ENCODE peak calls at places on chromosome X, in nine cellular contexts. E is endothelial cell of umbilical vein, G is tibial artery, U is spleen, Q is cardiac muscle cell, Y is upper lobe of right lung, I is PC-3, J is OCI-LY7, M is left ventricle myocardium inferior. P is an unnamed sample.

GRCh38 chrX:37652053-37652452 is 33.5 kb upstream of the XK start:
- DNase-seq in G (no peak), J (no peak), Y (no peak), U (no peak), Q (no peak), I (peak; percentile 56), M (no peak), E (no peak), P (peak; percentile 47)

GRCh38 chrX:1165535-1166196 is 46.8 kb downstream of the CRLF2 start:
- DNase-seq in Y (no peak), G (peak; percentile 50), Q (peak; percentile 9), M (no peak), U (peak; percentile 61), I (no peak), E (no peak), J (peak; percentile 34), P (no peak)

GRCh38 chrX:97074400-97074799 is 190.7 kb downstream of the RPA4 start:
- DNase-seq in J (no peak), I (peak; percentile 2), G (no peak), Q (no peak), M (no peak), Y (no peak), U (no peak), E (no peak), P (no peak)

GRCh38 chrX:73647632-73648322 is 84.8 kb downstream of the CHIC1 start:
- DNase-seq in Q (no peak), U (no peak), M (no peak), Y (no peak), G (no peak), J (no peak), E (no peak), I (no peak), P (no peak)

GRCh38 chrX:143781103-143781502 is 60.6 kb upstream of the SPANXN2 start:
- DNase-seq in Y (no peak), M (no peak), E (no peak), J (no peak), I (peak; percentile 64), G (no peak), U (no peak), Q (peak; percentile 14), P (no peak)

GRCh38 chrX:118773782-118774181 is 46.4 kb downstream of the IL13RA1 start:
- DNase-seq in U (no peak), G (no peak), J (no peak), Q (no peak), I (peak; percentile 92), Y (no peak), M (no peak), E (no peak), P (no peak)

GRCh38 chrX:63739885-63740284 is 45.1 kb downstream of the ARHGEF9 start:
- DNase-seq in U (no peak), Q (no peak), M (no peak), I (no peak), Y (no peak), J (no peak), G (no peak), E (no peak), P (peak; percentile 38)

GRCh38 chrX:92247076-92247475 is 467.9 kb downstream of the PCDH11X start:
- DNase-seq in U (no peak), Q (peak; percentile 2), G (no peak), E (no peak), J (no peak), Y (no peak), I (peak; percentile 62), M (no peak), P (no peak)

GRCh38 chrX:75746891-75747639 is 38.0 kb downstream of the MAGEE2 start:
- DNase-seq in I (peak; percentile 22), Q (peak; percentile 24), J (peak; percentile 66), M (peak; percentile 42), E (no peak), Y (peak; percentile 67), G (no peak), U (peak; percentile 85), P (peak; percentile 52)

GRCh38 chrX:150694738-150695410 is 1.7 kb downstream of the MTMR1 start:
- DNase-seq in Q (no peak), U (no peak), I (no peak), Y (no peak), J (peak; percentile 53), E (no peak), G (no peak), M (no peak), P (no peak)

GRCh38 chrX:9885150-9885549 is 82.0 kb upstream of the CLDN34 start:
- DNase-seq in U (peak; percentile 89), Y (peak; percentile 80), I (peak; percentile 74), E (peak; percentile 85), J (peak; percentile 44), Q (peak; percentile 77), G (no peak), M (peak; percentile 44), P (peak; percentile 75)

GRCh38 chrX:129755779-129756650 is 17.2 kb downstream of the XPNPEP2 start:
- DNase-seq in E (no peak), Y (no peak), I (no peak), M (no peak), J (peak; percentile 66), G (no peak), U (peak; percentile 79), Q (no peak), P (peak; percentile 55)

GRCh38 chrX:82648062-82648461 is 860.0 kb upstream of the POU3F4 start:
- DNase-seq in U (no peak), J (no peak), E (no peak), M (no peak), Y (no peak), G (no peak), I (peak; percentile 43), Q (no peak), P (no peak)

GRCh38 chrX:47177079-47177478 is 16.6 kb upstream of the UBA1 start:
- DNase-seq in U (peak; percentile 19), Q (no peak), J (no peak), G (peak; percentile 1), I (no peak), M (no peak), E (no peak), Y (no peak), P (no peak)

GRCh38 chrX:154593201-154593600 is 8.3 kb downstream of the CTAG1A start:
- DNase-seq in M (no peak), Y (no peak), U (no peak), G (no peak), I (no peak), J (no peak), E (no peak), Q (no peak), P (no peak)

GRCh38 chrX:154595559-154595958 is 10.6 kb downstream of the CTAG1A start:
- DNase-seq in Y (no peak), Q (peak; percentile 1), M (no peak), J (no peak), I (peak; percentile 13), G (no peak), U (no peak), E (no peak), P (no peak)

GRCh38 chrX:154592505-154592904 is 7.6 kb downstream of the CTAG1A start:
- DNase-seq in Y (no peak), E (no peak), U (no peak), I (no peak), G (no peak), M (no peak), J (no peak), Q (no peak), P (no peak)

GRCh38 chrX:154596290-154596929 is 11.5 kb downstream of the CTAG1A start:
- DNase-seq in U (no peak), Q (peak; percentile 70), M (no peak), I (peak; percentile 94), Y (no peak), J (no peak), E (no peak), G (no peak), P (peak; percentile 89)

DNA sequence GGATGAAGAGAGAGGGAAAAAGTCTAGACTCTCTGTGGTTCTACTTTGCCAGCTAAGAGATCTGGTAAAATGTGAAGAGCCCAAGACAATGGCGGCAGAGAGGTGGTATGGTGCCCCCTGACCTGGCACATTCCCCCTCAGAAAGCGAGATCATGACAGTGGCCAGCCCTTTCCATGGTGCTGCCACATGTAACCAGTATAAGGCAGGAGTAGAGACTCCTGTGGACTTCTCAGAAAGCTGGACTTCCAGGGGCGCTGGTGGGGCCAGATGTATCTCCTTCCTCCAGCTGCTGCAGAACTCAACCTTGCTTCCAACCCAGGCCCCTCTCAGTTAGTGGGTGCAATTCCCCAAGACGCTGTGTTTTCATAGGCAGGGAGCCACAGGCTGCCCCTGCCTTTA is 9.6 kb downstream of the CTAG1A start:
- DNase-seq in U (no peak), I (no peak), J (no peak), M (no peak), Q (no peak), Y (no peak), E (no peak), G (no peak), P (no peak)
- TF ChIP-seq CTCF in U (no peak), I (no peak), J (no peak), M (no peak), Q (no peak), Y (no peak), E (no peak), G (no peak), P (no peak)

DNA sequence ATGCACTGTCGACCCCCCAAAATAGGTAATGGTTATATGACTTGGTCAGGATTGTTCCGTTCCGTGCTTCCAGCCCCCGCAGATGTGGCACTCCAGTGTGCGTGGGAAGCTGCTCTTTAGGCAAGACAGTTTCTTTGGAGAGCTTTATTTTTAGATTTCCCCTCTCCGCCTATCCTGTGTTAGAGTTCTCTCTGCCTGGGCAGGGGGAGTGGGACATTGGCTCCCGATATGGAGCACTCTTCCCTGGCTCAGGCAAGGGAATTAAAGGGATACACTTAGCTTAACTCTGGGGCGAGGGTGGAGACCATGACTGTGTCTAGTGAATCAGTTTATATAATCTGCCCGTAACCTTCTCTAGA is 36.0 kb downstream of the DLG3 start:
- DNase-seq in Y (no peak), E (no peak), I (no peak), Q (peak; percentile 45), J (no peak), M (peak; percentile 35), G (peak; percentile 67), U (no peak), P (no peak)
- H3K4me1 ChIP-seq in Y (peaks cover 24% of the 10 kb centered on the region), E (peaks cover 40% of the 10 kb centered on the region), I (peaks cover 79% of the 10 kb centered on the region), Q (peaks cover 47% of the 10 kb centered on the region), J (no peaks in the 10 kb centered on the region), M (peaks cover 46% of the 10 kb centered on the region), G (peaks cover 17% of the 10 kb centered on the region), U (no peaks in the 10 kb centered on the region), P (peaks cover 57% of the 10 kb centered on the region)

GRCh38 chrX:151901821-151902220 is 10.9 kb upstream of the MAGEA4 start:
- DNase-seq in J (no peak), Q (no peak), M (no peak), U (no peak), I (no peak), E (no peak), Y (no peak), G (no peak), P (no peak)
- H3K4me3 ChIP-seq in J (no peak overlapping the region), Q (no peak overlapping the region), M (no peak overlapping the region), U (no peak overlapping the region), I (no peak overlapping the region), E (no peak overlapping the region), Y (no peak overlapping the region), G (no peak overlapping the region), P (no peak overlapping the region)

GRCh38 chrX:8183281-8183680 is 12.2 kb upstream of the VCX2 start:
- DNase-seq in G (no peak), M (no peak), I (no peak), Y (no peak), Q (no peak), J (no peak), U (no peak), E (no peak), P (no peak)

DNA sequence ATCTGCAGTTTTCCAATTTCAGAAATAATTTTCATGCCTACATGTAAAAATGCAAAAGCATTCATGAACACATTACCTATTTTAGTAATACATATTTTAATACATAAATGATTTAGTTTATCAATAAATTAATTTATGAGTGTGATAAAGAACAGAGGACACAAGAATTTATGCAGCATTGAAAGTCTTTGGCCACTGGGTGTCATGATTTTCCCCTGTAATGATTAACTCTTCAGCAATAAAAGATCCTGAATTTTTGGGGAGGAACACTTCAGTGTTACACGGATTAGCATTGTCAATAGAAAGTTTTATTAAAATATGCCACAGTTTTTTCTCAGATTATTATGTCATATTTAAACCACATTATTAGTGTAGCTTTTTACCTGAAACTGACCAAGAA is 8.6 kb upstream of the VCX2 start:
- DNase-seq in G (no peak), U (no peak), Y (no peak), E (no peak), J (no peak), Q (peak; percentile 6), M (no peak), I (peak; percentile 49), P (no peak)
- TF ChIP-seq CTCF in G (peak; percentile 8), U (no peak), Y (peak; percentile 14), E (no peak), J (no peak), Q (peak; percentile 12), M (peak; percentile 31), I (peak; percentile 43), P (no peak)